ENCODE peak calls at places on chromosome 15, in seven cellular contexts. One of them, this sample, is unnamed. For H3K36me3 and H3K4me1, the result is how much of the 10 kb centered on the place peaks cover.

GRCh38 chr15:36589971-36590370 is 10.5 kb downstream of the CDIN1 start:
- DNase-seq in CD8-positive, alpha-beta T cell: no peak
- DNase-seq in GM23338: no peak
- DNase-seq in body of pancreas: no peak
- DNase-seq in HCT116: no peak
- DNase-seq in pancreas: no peak
- DNase-seq in breast epithelium: no peak
- DNase-seq in this sample: no peak

GRCh38 chr15:50549326-50549725 is 2.9 kb upstream of the USP50 start:
- DNase-seq in HCT116: no peak
- DNase-seq in CD8-positive, alpha-beta T cell: no peak
- DNase-seq in GM23338: no peak
- DNase-seq in pancreas: no peak
- DNase-seq in body of pancreas: no peak
- DNase-seq in breast epithelium: no peak
- DNase-seq in this sample: no peak

GRCh38 chr15:90138071-90138833 is 36.0 kb upstream of the IDH2 start:
- DNase-seq in HCT116: no peak
- DNase-seq in breast epithelium: no peak
- DNase-seq in pancreas: no peak
- DNase-seq in body of pancreas: no peak
- DNase-seq in CD8-positive, alpha-beta T cell: no peak
- DNase-seq in GM23338: no peak
- DNase-seq in this sample: no peak

GRCh38 chr15:70093070-70093469 is 4.6 kb downstream of the TLE3 start:
- DNase-seq in CD8-positive, alpha-beta T cell: no peak
- DNase-seq in body of pancreas: no peak
- DNase-seq in breast epithelium: no peak
- DNase-seq in GM23338: no peak
- DNase-seq in pancreas: no peak
- DNase-seq in HCT116: no peak
- DNase-seq in this sample: no peak

GRCh38 chr15:52481915-52482314 is 46.8 kb downstream of the MYO5A start:
- DNase-seq in GM23338: no peak
- DNase-seq in pancreas: no peak
- DNase-seq in CD8-positive, alpha-beta T cell: peak
- DNase-seq in HCT116: peak
- DNase-seq in body of pancreas: no peak
- DNase-seq in breast epithelium: no peak
- DNase-seq in this sample: no peak

GRCh38 chr15:25136119-25136518 is 181.3 kb downstream of the SNRPN start:
- DNase-seq in CD8-positive, alpha-beta T cell: no peak
- DNase-seq in breast epithelium: no peak
- DNase-seq in body of pancreas: no peak
- DNase-seq in HCT116: no peak
- DNase-seq in pancreas: no peak
- DNase-seq in GM23338: peak
- DNase-seq in this sample: no peak

GRCh38 chr15:60006203-60006782 is 2.2 kb downstream of the FOXB1 start:
- DNase-seq in GM23338: peak
- DNase-seq in body of pancreas: no peak
- DNase-seq in pancreas: peak
- DNase-seq in CD8-positive, alpha-beta T cell: peak
- DNase-seq in HCT116: no peak
- DNase-seq in breast epithelium: no peak
- DNase-seq in this sample: peak

GRCh38 chr15:55256281-55257013 is 33.2 kb downstream of the RAB27A start:
- DNase-seq in CD8-positive, alpha-beta T cell: no peak
- DNase-seq in breast epithelium: no peak
- DNase-seq in pancreas: no peak
- DNase-seq in HCT116: no peak
- DNase-seq in GM23338: no peak
- DNase-seq in body of pancreas: no peak
- DNase-seq in this sample: no peak

GRCh38 chr15:68894208-68894607 is 36.1 kb upstream of the SPESP1 start:
- DNase-seq in CD8-positive, alpha-beta T cell: no peak
- DNase-seq in HCT116: no peak
- DNase-seq in GM23338: peak
- DNase-seq in body of pancreas: no peak
- DNase-seq in pancreas: no peak
- DNase-seq in breast epithelium: no peak
- DNase-seq in this sample: no peak

GRCh38 chr15:73806698-73807483 is 53.7 kb upstream of the INSYN1 start:
- DNase-seq in pancreas: no peak
- DNase-seq in GM23338: no peak
- DNase-seq in HCT116: no peak
- DNase-seq in CD8-positive, alpha-beta T cell: no peak
- DNase-seq in breast epithelium: no peak
- DNase-seq in body of pancreas: no peak
- DNase-seq in this sample: no peak

GRCh38 chr15:35397027-35397426 is 148.9 kb downstream of the DPH6 start:
- DNase-seq in HCT116: no peak
- DNase-seq in breast epithelium: no peak
- DNase-seq in body of pancreas: no peak
- DNase-seq in GM23338: no peak
- DNase-seq in pancreas: no peak
- DNase-seq in CD8-positive, alpha-beta T cell: no peak
- DNase-seq in this sample: no peak

GRCh38 chr15:58447244-58448010 is 15.6 kb downstream of the LIPC start:
- DNase-seq in pancreas: no peak
- DNase-seq in CD8-positive, alpha-beta T cell: no peak
- DNase-seq in GM23338: no peak
- DNase-seq in HCT116: no peak
- DNase-seq in breast epithelium: no peak
- DNase-seq in body of pancreas: no peak
- DNase-seq in this sample: no peak
- TF ChIP-seq CTCF in pancreas: no peak
- TF ChIP-seq CTCF in CD8-positive, alpha-beta T cell: no peak
- TF ChIP-seq CTCF in GM23338: no peak
- TF ChIP-seq CTCF in HCT116: no peak
- TF ChIP-seq CTCF in breast epithelium: no peak
- TF ChIP-seq CTCF in body of pancreas: no peak
- TF ChIP-seq CTCF in this sample: no peak

GRCh38 chr15:75923756-75924155 is 20.1 kb downstream of the FBXO22 start:
- DNase-seq in body of pancreas: no peak
- DNase-seq in CD8-positive, alpha-beta T cell: no peak
- DNase-seq in HCT116: no peak
- DNase-seq in pancreas: no peak
- DNase-seq in breast epithelium: no peak
- DNase-seq in GM23338: no peak
- DNase-seq in this sample: no peak
- H3K36me3 ChIP-seq in body of pancreas: under half
- H3K36me3 ChIP-seq in CD8-positive, alpha-beta T cell: under half
- H3K36me3 ChIP-seq in HCT116: under half
- H3K36me3 ChIP-seq in pancreas: under half
- H3K36me3 ChIP-seq in breast epithelium: under half
- H3K36me3 ChIP-seq in GM23338: under half
- H3K36me3 ChIP-seq in this sample: under half

DNA sequence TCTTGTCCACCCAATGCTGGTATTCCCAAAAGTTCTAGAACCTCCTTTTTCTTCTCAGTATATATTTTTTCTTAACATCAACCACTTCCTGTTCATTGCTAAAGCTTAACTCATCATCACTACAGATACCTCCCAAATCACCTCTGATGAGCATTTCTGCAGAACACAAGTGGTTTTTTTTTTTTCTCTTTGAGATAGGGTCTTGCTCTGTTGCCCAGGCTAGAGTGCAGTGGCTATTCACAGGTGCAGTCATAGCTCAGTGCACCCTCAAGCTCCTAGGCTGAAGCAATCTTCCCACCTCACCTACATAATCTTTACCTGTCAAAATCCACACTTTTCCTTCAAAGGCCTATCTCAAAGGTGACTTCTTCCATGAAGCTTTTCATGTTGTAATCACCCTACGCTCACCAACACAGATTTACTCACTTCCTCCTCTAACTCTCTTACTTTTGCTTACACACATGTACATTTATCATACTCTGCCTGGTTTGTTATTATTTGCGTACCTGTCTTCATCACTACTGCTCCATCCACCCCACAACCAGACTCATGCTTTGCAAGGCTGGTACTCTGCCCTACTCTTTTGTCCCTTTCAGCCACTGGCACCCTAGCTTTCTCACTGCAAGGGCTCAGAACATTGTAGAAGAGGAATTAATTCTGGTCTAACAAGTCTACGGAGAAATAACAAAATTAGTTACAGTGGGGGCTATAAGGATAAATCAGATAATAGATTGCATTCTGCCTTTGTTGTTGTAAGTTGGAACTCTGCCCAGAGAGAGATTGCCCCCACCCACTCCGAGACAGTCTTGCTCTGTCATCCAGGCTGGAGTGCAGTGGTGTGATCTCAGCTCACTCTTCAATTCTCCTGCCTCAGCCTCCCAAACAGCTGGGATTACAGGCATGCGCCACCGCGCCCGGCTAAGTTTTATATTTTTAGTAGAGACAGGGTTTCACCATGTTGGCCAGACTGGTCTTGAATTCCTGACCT is 27.5 kb downstream of the HERC1 start:
- DNase-seq in pancreas: no peak
- DNase-seq in breast epithelium: no peak
- DNase-seq in GM23338: no peak
- DNase-seq in body of pancreas: no peak
- DNase-seq in HCT116: no peak
- DNase-seq in CD8-positive, alpha-beta T cell: no peak
- DNase-seq in this sample: no peak
- H3K4me1 ChIP-seq in pancreas: under half
- H3K4me1 ChIP-seq in breast epithelium: under half
- H3K4me1 ChIP-seq in GM23338: under half
- H3K4me1 ChIP-seq in body of pancreas: under half
- H3K4me1 ChIP-seq in HCT116: under half
- H3K4me1 ChIP-seq in CD8-positive, alpha-beta T cell: half or more
- H3K4me1 ChIP-seq in this sample: under half

DNA sequence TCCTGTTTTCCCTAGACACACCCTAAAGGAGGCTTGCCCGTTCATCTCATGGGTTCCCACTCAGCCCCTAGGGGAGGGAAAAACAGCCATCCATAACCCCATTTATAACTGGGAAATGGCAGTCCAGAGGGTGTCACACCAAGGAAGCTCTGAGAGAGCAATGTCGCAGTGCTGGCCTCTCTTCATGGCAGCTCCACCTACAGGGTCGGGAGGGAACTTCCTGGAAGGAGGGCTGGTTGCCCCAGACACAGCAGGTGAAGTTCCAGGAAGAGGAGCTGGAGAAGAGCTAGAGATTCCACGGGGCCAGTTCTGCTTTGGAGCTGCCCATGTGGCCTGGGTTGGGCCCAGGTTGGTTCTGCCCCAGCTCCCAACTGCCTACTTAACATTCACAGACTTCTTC is 22.3 kb upstream of the LINGO1 start:
- DNase-seq in HCT116: peak
- DNase-seq in GM23338: peak
- DNase-seq in CD8-positive, alpha-beta T cell: no peak
- DNase-seq in breast epithelium: no peak
- DNase-seq in pancreas: no peak
- DNase-seq in body of pancreas: no peak
- DNase-seq in this sample: peak
- TF ChIP-seq CTCF in HCT116: peak
- TF ChIP-seq CTCF in GM23338: peak
- TF ChIP-seq CTCF in CD8-positive, alpha-beta T cell: no peak
- TF ChIP-seq CTCF in breast epithelium: no peak
- TF ChIP-seq CTCF in pancreas: no peak
- TF ChIP-seq CTCF in body of pancreas: no peak
- TF ChIP-seq CTCF in this sample: peak

GRCh38 chr15:92936138-92936537 is 36.0 kb downstream of the CHD2 start:
- DNase-seq in breast epithelium: no peak
- DNase-seq in CD8-positive, alpha-beta T cell: no peak
- DNase-seq in GM23338: no peak
- DNase-seq in body of pancreas: no peak
- DNase-seq in HCT116: no peak
- DNase-seq in pancreas: no peak
- DNase-seq in this sample: no peak
- H3K36me3 ChIP-seq in breast epithelium: under half
- H3K36me3 ChIP-seq in CD8-positive, alpha-beta T cell: half or more
- H3K36me3 ChIP-seq in GM23338: half or more
- H3K36me3 ChIP-seq in body of pancreas: under half
- H3K36me3 ChIP-seq in HCT116: half or more
- H3K36me3 ChIP-seq in pancreas: under half
- H3K36me3 ChIP-seq in this sample: under half